ENCODE peak calls at places on chromosome 17, in four cellular contexts. One of them, this sample, is unnamed.

GRCh38 chr17:60165976-60166375 is 16.2 kb downstream of the CA4 start:
- DNase-seq in endothelial cell: no peak
- DNase-seq in progenitor cell of endocrine pancreas: no peak
- DNase-seq in GM20000: no peak
- DNase-seq in this sample: no peak

GRCh38 chr17:31580331-31581021 is 189.0 kb downstream of the RAB11FIP4 start:
- DNase-seq in GM20000: no peak
- DNase-seq in endothelial cell: no peak
- DNase-seq in progenitor cell of endocrine pancreas: no peak
- DNase-seq in this sample: no peak

GRCh38 chr17:59361916-59362810 is 30.7 kb downstream of the YPEL2 start:
- DNase-seq in GM20000: peak
- DNase-seq in endothelial cell: no peak
- DNase-seq in progenitor cell of endocrine pancreas: no peak
- DNase-seq in this sample: no peak

GRCh38 chr17:80005360-80006338 is 30.0 kb downstream of the TBC1D16 start:
- DNase-seq in GM20000: peak
- DNase-seq in progenitor cell of endocrine pancreas: peak
- DNase-seq in endothelial cell: peak
- DNase-seq in this sample: no peak

GRCh38 chr17:1386265-1386664 is 13.8 kb downstream of the YWHAE start:
- DNase-seq in progenitor cell of endocrine pancreas: no peak
- DNase-seq in GM20000: no peak
- DNase-seq in endothelial cell: no peak
- DNase-seq in this sample: no peak

GRCh38 chr17:80790021-80790765 is 201.4 kb upstream of the CHMP6 start:
- DNase-seq in GM20000: peak
- DNase-seq in endothelial cell: no peak
- DNase-seq in progenitor cell of endocrine pancreas: no peak
- DNase-seq in this sample: no peak

GRCh38 chr17:57902800-57903759 is 52.1 kb downstream of the CUEDC1 start:
- DNase-seq in GM20000: peak
- DNase-seq in endothelial cell: no peak
- DNase-seq in progenitor cell of endocrine pancreas: no peak
- DNase-seq in this sample: no peak

GRCh38 chr17:32746280-32746679 is 130.6 kb downstream of the MYO1D start:
- DNase-seq in progenitor cell of endocrine pancreas: no peak
- DNase-seq in GM20000: no peak
- DNase-seq in endothelial cell: no peak
- DNase-seq in this sample: no peak

GRCh38 chr17:57675427-57675826 is 69.7 kb downstream of the CCDC182 start:
- DNase-seq in GM20000: no peak
- DNase-seq in progenitor cell of endocrine pancreas: no peak
- DNase-seq in endothelial cell: no peak
- DNase-seq in this sample: peak

GRCh38 chr17:36149296-36149820 is 27.1 kb downstream of the TBC1D3B start:
- DNase-seq in GM20000: no peak
- DNase-seq in endothelial cell: no peak
- DNase-seq in progenitor cell of endocrine pancreas: no peak
- DNase-seq in this sample: no peak

GRCh38 chr17:36837616-36838272 is 99.5 kb upstream of the LHX1 start:
- DNase-seq in GM20000: no peak
- DNase-seq in progenitor cell of endocrine pancreas: no peak
- DNase-seq in endothelial cell: no peak
- DNase-seq in this sample: no peak

GRCh38 chr17:2282297-2282873 is 21.2 kb downstream of the SMG6 start:
- DNase-seq in GM20000: peak
- DNase-seq in progenitor cell of endocrine pancreas: no peak
- DNase-seq in endothelial cell: no peak
- DNase-seq in this sample: no peak

GRCh38 chr17:43212641-43213490 is 1.2 kb downstream of the TMEM106A start:
- DNase-seq in GM20000: peak
- DNase-seq in progenitor cell of endocrine pancreas: no peak
- DNase-seq in endothelial cell: no peak
- DNase-seq in this sample: no peak

GRCh38 chr17:57135026-57135747 is 50.1 kb downstream of the AKAP1 start:
- DNase-seq in endothelial cell: no peak
- DNase-seq in progenitor cell of endocrine pancreas: no peak
- DNase-seq in GM20000: no peak
- DNase-seq in this sample: no peak

GRCh38 chr17:68425979-68426378 is 31.3 kb downstream of the WIPI1 start:
- DNase-seq in GM20000: no peak
- DNase-seq in progenitor cell of endocrine pancreas: no peak
- DNase-seq in endothelial cell: no peak
- DNase-seq in this sample: peak

GRCh38 chr17:44203731-44204452 is 4.2 kb upstream of the ATXN7L3 start:
- DNase-seq in endothelial cell: peak
- DNase-seq in GM20000: peak
- DNase-seq in progenitor cell of endocrine pancreas: no peak
- DNase-seq in this sample: no peak

GRCh38 chr17:78387982-78388941 is 9.8 kb downstream of the PGS1 start:
- DNase-seq in GM20000: peak
- DNase-seq in progenitor cell of endocrine pancreas: no peak
- DNase-seq in endothelial cell: no peak
- DNase-seq in this sample: no peak

GRCh38 chr17:48491527-48492273 is 39.1 kb downstream of the HOXB1 start:
- DNase-seq in progenitor cell of endocrine pancreas: no peak
- DNase-seq in GM20000: peak
- DNase-seq in endothelial cell: no peak
- DNase-seq in this sample: no peak

GRCh38 chr17:42989726-42990652 is 8.2 kb upstream of the RPL27 start:
- DNase-seq in progenitor cell of endocrine pancreas: no peak
- DNase-seq in endothelial cell: no peak
- DNase-seq in GM20000: no peak
- DNase-seq in this sample: no peak

GRCh38 chr17:79109584-79109983 is 35.0 kb downstream of the ENGASE start:
- DNase-seq in GM20000: no peak
- DNase-seq in endothelial cell: peak
- DNase-seq in progenitor cell of endocrine pancreas: no peak
- DNase-seq in this sample: no peak

GRCh38 chr17:50274142-50274944 is at the start of gene TMEM92:
- DNase-seq in endothelial cell: peak
- DNase-seq in GM20000: no peak
- DNase-seq in progenitor cell of endocrine pancreas: peak
- DNase-seq in this sample: no peak

GRCh38 chr17:5819396-5819795 is 235.1 kb upstream of the NLRP1 start:
- DNase-seq in endothelial cell: no peak
- DNase-seq in GM20000: no peak
- DNase-seq in progenitor cell of endocrine pancreas: no peak
- DNase-seq in this sample: peak

GRCh38 chr17:51322390-51323029 is 62.2 kb downstream of the UTP18 start:
- DNase-seq in endothelial cell: no peak
- DNase-seq in progenitor cell of endocrine pancreas: no peak
- DNase-seq in GM20000: peak
- DNase-seq in this sample: no peak

GRCh38 chr17:16878547-16879100 is 93.3 kb downstream of the TNFRSF13B start:
- DNase-seq in GM20000: no peak
- DNase-seq in progenitor cell of endocrine pancreas: no peak
- DNase-seq in endothelial cell: no peak
- DNase-seq in this sample: no peak

GRCh38 chr17:48841395-48841831 is 10.6 kb downstream of the CALCOCO2 start:
- DNase-seq in GM20000: peak
- DNase-seq in progenitor cell of endocrine pancreas: no peak
- DNase-seq in endothelial cell: no peak
- DNase-seq in this sample: no peak

GRCh38 chr17:51739245-51739886 is 419.1 kb downstream of the CA10 start:
- DNase-seq in GM20000: no peak
- DNase-seq in progenitor cell of endocrine pancreas: no peak
- DNase-seq in endothelial cell: no peak
- DNase-seq in this sample: no peak

GRCh38 chr17:1762906-1763829 is 1.3 kb downstream of the SERPINF1 start:
- DNase-seq in progenitor cell of endocrine pancreas: no peak
- DNase-seq in endothelial cell: no peak
- DNase-seq in GM20000: no peak
- DNase-seq in this sample: no peak

GRCh38 chr17:33099252-33099651 is 107.6 kb downstream of the SPACA3 start:
- DNase-seq in endothelial cell: no peak
- DNase-seq in GM20000: no peak
- DNase-seq in progenitor cell of endocrine pancreas: no peak
- DNase-seq in this sample: no peak

GRCh38 chr17:76326306-76326705 is 18.2 kb upstream of the QRICH2 start:
- DNase-seq in GM20000: no peak
- DNase-seq in endothelial cell: no peak
- DNase-seq in progenitor cell of endocrine pancreas: no peak
- DNase-seq in this sample: no peak

GRCh38 chr17:70622382-70623260 is 453.3 kb downstream of the KCNJ2 start:
- DNase-seq in progenitor cell of endocrine pancreas: peak
- DNase-seq in endothelial cell: peak
- DNase-seq in GM20000: peak
- DNase-seq in this sample: no peak

GRCh38 chr17:73297934-73298861 is 13.6 kb downstream of the CDC42EP4 start:
- DNase-seq in progenitor cell of endocrine pancreas: no peak
- DNase-seq in GM20000: no peak
- DNase-seq in endothelial cell: no peak
- DNase-seq in this sample: no peak

GRCh38 chr17:77924757-77925336 is 33.7 kb upstream of the TNRC6C start:
- DNase-seq in progenitor cell of endocrine pancreas: no peak
- DNase-seq in GM20000: no peak
- DNase-seq in endothelial cell: no peak
- DNase-seq in this sample: no peak

GRCh38 chr17:55582910-55583309 is 71.7 kb upstream of the SMIM36 start:
- DNase-seq in progenitor cell of endocrine pancreas: no peak
- DNase-seq in endothelial cell: no peak
- DNase-seq in GM20000: no peak
- DNase-seq in this sample: no peak

GRCh38 chr17:40070895-40071719 is 8.3 kb downstream of the THRA start:
- DNase-seq in progenitor cell of endocrine pancreas: no peak
- DNase-seq in GM20000: no peak
- DNase-seq in endothelial cell: no peak
- DNase-seq in this sample: no peak

GRCh38 chr17:40070644-40070894 is 7.8 kb downstream of the THRA start:
- DNase-seq in GM20000: no peak
- DNase-seq in progenitor cell of endocrine pancreas: no peak
- DNase-seq in endothelial cell: no peak
- DNase-seq in this sample: no peak

GRCh38 chr17:40068584-40068916 is 5.8 kb downstream of the THRA start:
- DNase-seq in endothelial cell: no peak
- DNase-seq in GM20000: no peak
- DNase-seq in progenitor cell of endocrine pancreas: no peak
- DNase-seq in this sample: no peak

GRCh38 chr17:40068917-40069750 is 6.4 kb downstream of the THRA start:
- DNase-seq in endothelial cell: no peak
- DNase-seq in progenitor cell of endocrine pancreas: no peak
- DNase-seq in GM20000: peak
- DNase-seq in this sample: peak

DNA sequence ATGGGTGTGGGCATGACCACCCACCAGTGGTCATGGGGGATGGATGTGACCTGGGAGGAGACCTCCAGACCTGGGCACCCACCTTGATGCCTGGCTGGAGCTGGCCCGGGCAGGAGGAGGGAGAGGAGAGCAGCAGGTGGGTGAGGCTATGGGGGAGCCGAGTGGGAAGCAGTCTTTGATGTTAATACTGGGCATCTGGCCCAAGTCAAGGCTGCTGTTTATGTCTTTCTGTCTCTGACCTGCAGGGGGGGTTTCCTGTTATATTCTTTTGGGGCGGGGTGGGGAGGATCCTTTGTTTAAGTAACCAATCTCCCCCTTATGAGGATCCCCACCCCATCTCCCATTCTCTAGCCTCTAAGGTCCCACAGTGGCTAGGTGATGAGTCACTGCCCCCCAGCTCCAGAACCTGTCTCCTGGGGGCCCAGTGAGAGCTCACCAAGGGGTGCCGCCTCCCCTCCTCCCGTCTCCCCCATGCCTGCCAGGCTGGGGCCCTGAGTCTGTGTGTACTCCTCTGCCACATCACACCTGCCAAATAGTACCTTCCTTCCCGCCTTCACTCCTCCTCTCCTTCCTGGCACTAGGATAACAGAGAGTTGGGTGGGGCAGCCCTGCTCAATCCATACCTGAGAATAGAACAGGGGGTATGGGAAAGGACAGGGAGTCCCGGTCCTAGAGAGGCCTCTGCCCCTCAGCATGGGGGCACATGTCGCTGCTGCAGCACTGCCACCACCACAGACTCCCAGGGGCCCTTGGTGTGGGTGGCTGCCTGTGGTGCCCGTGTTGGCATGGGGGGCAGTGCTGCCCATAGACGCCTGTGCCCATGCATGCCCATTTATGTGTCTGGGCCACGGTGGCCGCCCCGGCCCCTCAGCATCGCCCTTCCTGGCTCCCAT is 7.2 kb downstream of the THRA start:
- DNase-seq in endothelial cell: no peak
- DNase-seq in progenitor cell of endocrine pancreas: no peak
- DNase-seq in GM20000: peak
- DNase-seq in this sample: no peak
- TF ChIP-seq CTCF in endothelial cell: peak
- TF ChIP-seq CTCF in progenitor cell of endocrine pancreas: no peak
- TF ChIP-seq CTCF in GM20000: no peak
- TF ChIP-seq CTCF in this sample: peak

GRCh38 chr17:27569257-27569722 is 61.7 kb upstream of the LGALS9 start:
- DNase-seq in GM20000: peak
- DNase-seq in endothelial cell: peak
- DNase-seq in progenitor cell of endocrine pancreas: no peak
- DNase-seq in this sample: no peak
- TF ChIP-seq CTCF in GM20000: peak
- TF ChIP-seq CTCF in endothelial cell: peak
- TF ChIP-seq CTCF in progenitor cell of endocrine pancreas: peak
- TF ChIP-seq CTCF in this sample: peak

GRCh38 chr17:40722146-40722720 is 18.7 kb upstream of the KRT24 start:
- DNase-seq in endothelial cell: no peak
- DNase-seq in GM20000: no peak
- DNase-seq in progenitor cell of endocrine pancreas: no peak
- DNase-seq in this sample: no peak

GRCh38 chr17:40724656-40725055 is 21.1 kb upstream of the KRT24 start:
- DNase-seq in progenitor cell of endocrine pancreas: no peak
- DNase-seq in endothelial cell: no peak
- DNase-seq in GM20000: no peak
- DNase-seq in this sample: no peak

GRCh38 chr17:40727447-40728231 is 24.1 kb upstream of the KRT24 start:
- DNase-seq in GM20000: peak
- DNase-seq in endothelial cell: no peak
- DNase-seq in progenitor cell of endocrine pancreas: no peak
- DNase-seq in this sample: no peak

GRCh38 chr17:40730974-40731373 is 24.2 kb downstream of the KRT25 start:
- DNase-seq in endothelial cell: no peak
- DNase-seq in GM20000: no peak
- DNase-seq in progenitor cell of endocrine pancreas: no peak
- DNase-seq in this sample: no peak

DNA sequence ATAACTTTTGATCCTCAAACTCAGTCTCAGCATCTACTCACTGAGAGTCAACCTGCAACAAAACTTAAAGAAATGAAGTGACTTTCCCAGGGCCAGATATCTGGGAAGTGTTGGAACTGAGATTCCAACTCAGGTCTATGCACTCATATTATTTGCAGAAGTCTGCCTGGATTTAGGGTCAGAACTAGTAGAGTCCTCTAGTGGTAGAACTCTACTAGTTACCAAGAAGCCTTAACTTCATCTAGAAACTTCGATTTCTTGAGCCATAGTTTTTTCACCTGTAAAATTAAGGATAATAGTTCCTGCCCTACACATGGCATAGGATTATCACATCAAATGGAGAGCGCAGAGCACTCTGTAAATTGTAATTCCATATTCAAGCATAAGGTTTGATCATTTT is 23.4 kb upstream of the KRT24 start:
- DNase-seq in progenitor cell of endocrine pancreas: no peak
- DNase-seq in GM20000: no peak
- DNase-seq in endothelial cell: no peak
- DNase-seq in this sample: no peak
- TF ChIP-seq CTCF in progenitor cell of endocrine pancreas: peak
- TF ChIP-seq CTCF in GM20000: no peak
- TF ChIP-seq CTCF in endothelial cell: no peak
- TF ChIP-seq CTCF in this sample: peak

GRCh38 chr17:7502987-7503386 is 18.8 kb downstream of the POLR2A start:
- DNase-seq in progenitor cell of endocrine pancreas: no peak
- DNase-seq in GM20000: no peak
- DNase-seq in endothelial cell: no peak
- DNase-seq in this sample: no peak
- TF ChIP-seq CTCF in progenitor cell of endocrine pancreas: peak
- TF ChIP-seq CTCF in GM20000: peak
- TF ChIP-seq CTCF in endothelial cell: no peak
- TF ChIP-seq CTCF in this sample: peak